ENCODE peak calls at places on chromosomes 6 and 20, in four cellular contexts. W, G, C and V are unnamed samples.

GRCh38 chr6:158010591-158011477 is 29.2 kb downstream of the SYNJ2 start:
- DNase-seq in C (peak), G (peak), W (no peak), V (no peak)

GRCh38 chr6:14635195-14635594 is 517.6 kb downstream of the CD83 start:
- DNase-seq in W (no peak), G (no peak), C (no peak), V (no peak)

GRCh38 chr6:121645100-121645745 is 209.8 kb downstream of the GJA1 start:
- DNase-seq in W (no peak), C (no peak), G (no peak), V (no peak)

GRCh38 chr6:112592159-112592558 is 245.0 kb downstream of the RFPL4B start:
- DNase-seq in C (no peak), G (no peak), W (no peak), V (no peak)

GRCh38 chr20:40741507-40742106 is 52.6 kb upstream of the MAFB start:
- DNase-seq in G (no peak), W (peak), C (no peak), V (no peak)

GRCh38 chr6:149140137-149140909 is 177.2 kb upstream of the TAB2 start:
- DNase-seq in C (no peak), G (no peak), W (no peak), V (no peak)

GRCh38 chr6:106128981-106129761 is 43.0 kb downstream of the PRDM1 start:
- DNase-seq in C (no peak), G (no peak), W (no peak), V (no peak)

GRCh38 chr6:35496036-35496850 is 636 bp downstream of the TEAD3 start:
- DNase-seq in G (no peak), W (no peak), C (peak), V (peak)

GRCh38 chr6:133648576-133648975 is 240.3 kb upstream of the TCF21 start:
- DNase-seq in C (no peak), G (no peak), W (no peak), V (no peak)

GRCh38 chr6:33577106-33577535 is 3.0 kb downstream of the BAK1 start:
- DNase-seq in W (peak), C (peak), G (no peak), V (no peak)

GRCh38 chr20:57529810-57530209 is 4.9 kb upstream of the CTCFL start:
- DNase-seq in W (no peak), G (no peak), C (no peak), V (no peak)

GRCh38 chr6:160115421-160115820 is 6.2 kb upstream of the SLC22A1 start:
- DNase-seq in G (no peak), W (no peak), C (no peak), V (no peak)
- TF ChIP-seq EP300 in G (no peak), W (no peak), C (no peak), V (no peak)

GRCh38 chr6:166309977-166310376 is 1.8 kb upstream of the PRR18 start:
- DNase-seq in W (no peak), C (no peak), G (no peak), V (no peak)

GRCh38 chr6:166314454-166314853 is 6.3 kb upstream of the PRR18 start:
- DNase-seq in G (no peak), W (no peak), C (no peak), V (no peak)

GRCh38 chr6:166310634-166311033 is 2.4 kb upstream of the PRR18 start:
- DNase-seq in W (no peak), G (no peak), C (no peak), V (no peak)

GRCh38 chr6:166312832-166313231 is 4.6 kb upstream of the PRR18 start:
- DNase-seq in C (no peak), G (no peak), W (no peak), V (no peak)

DNA sequence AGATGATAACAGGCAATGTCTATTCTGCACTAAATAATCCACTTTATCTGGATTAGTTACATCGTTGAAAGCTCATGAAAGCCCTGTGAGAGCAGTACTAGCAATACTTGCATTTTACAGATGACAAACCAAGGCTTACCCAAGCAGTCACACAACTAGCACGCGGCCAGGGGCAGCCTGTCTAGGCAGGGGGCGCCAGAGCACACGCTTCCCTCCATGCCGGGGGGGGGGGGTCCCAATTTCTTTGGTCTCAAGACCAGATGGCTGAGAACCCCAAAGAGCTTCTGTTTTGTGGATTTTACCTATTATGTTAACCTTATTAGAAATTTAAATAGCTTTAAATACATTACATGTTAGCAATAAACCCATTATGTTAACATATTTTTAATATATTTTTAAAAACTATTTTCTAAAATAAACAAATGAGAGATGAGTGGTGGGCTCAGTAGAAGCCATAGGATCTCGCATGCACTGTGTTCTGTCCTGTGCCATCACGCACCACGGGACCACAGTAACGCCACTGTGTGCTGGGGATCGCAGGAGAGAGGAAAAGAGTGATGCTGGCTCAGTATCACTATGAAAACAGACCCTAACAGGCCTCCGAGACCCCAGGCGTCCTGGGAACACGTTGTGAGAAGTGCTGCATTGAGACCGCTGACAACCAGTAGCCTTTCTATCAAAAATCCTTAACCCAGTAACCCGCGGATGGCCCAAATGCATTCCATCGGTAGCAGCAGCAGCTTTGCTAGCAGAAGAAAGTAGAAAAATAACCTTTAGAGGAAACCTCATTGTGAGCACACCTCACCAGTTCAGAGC is 5.3 kb upstream of the PRR18 start:
- DNase-seq in G (no peak), C (no peak), W (peak), V (peak)
- TF ChIP-seq EP300 in G (no peak), C (no peak), W (no peak), V (no peak)

DNA sequence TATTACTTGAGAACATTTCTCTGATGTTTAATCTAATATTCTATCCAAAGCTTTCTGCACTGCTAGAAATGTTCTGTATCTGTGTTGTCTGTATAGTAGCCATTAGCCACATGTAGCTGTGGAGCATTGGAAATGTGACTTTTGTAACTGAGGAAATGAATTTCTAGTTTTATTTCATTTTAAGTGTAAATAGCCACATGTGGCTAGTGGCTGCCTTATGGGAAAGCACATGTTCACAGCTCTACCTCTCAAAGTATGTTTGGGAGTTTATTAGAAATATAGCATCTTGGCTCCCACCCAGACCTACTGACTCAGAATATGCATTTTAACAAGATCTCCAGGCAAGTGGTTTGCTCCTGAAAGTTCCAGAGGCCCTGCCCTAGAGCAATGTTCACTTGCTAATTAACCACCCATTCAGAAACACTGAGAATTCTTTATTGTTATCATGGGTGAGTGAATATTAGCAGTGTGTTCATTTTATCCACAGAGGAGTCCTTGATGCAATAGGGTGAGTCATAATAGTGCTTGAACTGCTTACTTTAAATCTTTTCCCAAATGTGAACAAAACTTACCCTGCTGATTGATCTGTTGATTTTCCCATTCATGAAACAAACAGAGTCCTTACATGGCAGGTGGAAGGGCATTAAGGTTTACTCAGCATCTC is 282.7 kb downstream of the PLCB1 start:
- DNase-seq in C (no peak), W (no peak), G (no peak), V (no peak)
- TF ChIP-seq EP300 in C (no peak), W (no peak), G (no peak), V (no peak)

DNA sequence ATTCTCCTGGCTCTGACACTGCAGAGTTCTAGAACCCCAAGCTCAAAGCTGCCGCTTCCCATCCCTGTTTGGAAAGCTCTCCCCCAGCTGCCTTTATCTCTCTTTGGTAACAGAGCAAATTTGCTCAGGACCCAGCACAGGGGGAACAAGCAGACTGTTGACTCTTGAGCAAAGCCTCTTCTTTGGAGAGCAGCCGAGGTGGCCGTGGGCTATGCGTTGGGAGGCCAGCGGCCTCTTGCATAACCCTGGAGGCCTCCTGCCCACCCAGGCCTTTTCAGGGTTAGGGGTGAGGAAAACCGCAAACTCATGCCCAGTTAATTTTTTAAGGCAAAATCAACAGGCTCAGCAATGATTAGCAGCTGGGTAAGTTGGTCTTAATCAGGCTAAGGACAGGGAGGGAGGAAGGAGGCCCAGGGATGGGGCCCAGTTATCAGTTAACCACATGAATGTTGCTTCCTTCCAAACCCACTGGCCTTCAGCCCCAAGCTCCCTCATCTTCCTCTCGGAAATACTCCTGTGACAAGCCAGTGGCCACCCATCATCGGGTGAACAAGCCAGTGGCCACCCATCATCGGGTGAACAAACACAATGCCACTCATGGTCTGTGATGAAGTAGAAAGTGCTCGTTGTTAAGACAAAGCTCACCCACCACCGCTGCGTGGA is 39.2 kb downstream of the HNF4A start:
- DNase-seq in C (no peak), W (peak), G (peak), V (no peak)
- TF ChIP-seq EP300 in C (no peak), W (peak), G (no peak), V (no peak)